ENCODE peak calls at places on chromosomes 4 and X, in four cellular contexts. One of them, this sample, is unnamed.

GRCh38 chr4:176042195-176042594 is 23.4 kb upstream of the WDR17 start:
- DNase-seq in pancreas: no peak
- DNase-seq in fibroblast of pulmonary artery: no peak
- DNase-seq in HCT116: no peak
- DNase-seq in this sample: no peak

GRCh38 chr4:143531368-143531767 is 17.9 kb downstream of the SMARCA5 start:
- DNase-seq in fibroblast of pulmonary artery: peak
- DNase-seq in HCT116: no peak
- DNase-seq in pancreas: no peak
- DNase-seq in this sample: no peak

GRCh38 chrX:95703696-95704095 is 980.9 kb upstream of the DIAPH2 start:
- DNase-seq in pancreas: no peak
- DNase-seq in fibroblast of pulmonary artery: peak
- DNase-seq in HCT116: no peak
- DNase-seq in this sample: no peak

GRCh38 chr4:109912706-109913621 is at the start of gene EGF:
- DNase-seq in fibroblast of pulmonary artery: peak
- DNase-seq in HCT116: no peak
- DNase-seq in pancreas: peak
- DNase-seq in this sample: peak

GRCh38 chr4:105989411-105990242 is 94.4 kb downstream of the NPNT start:
- DNase-seq in fibroblast of pulmonary artery: no peak
- DNase-seq in pancreas: no peak
- DNase-seq in HCT116: no peak
- DNase-seq in this sample: no peak

GRCh38 chr4:17718471-17718870 is 63.0 kb downstream of the FAM184B start:
- DNase-seq in fibroblast of pulmonary artery: no peak
- DNase-seq in HCT116: no peak
- DNase-seq in pancreas: no peak
- DNase-seq in this sample: no peak

GRCh38 chr4:152264106-152264505 is 271.8 kb downstream of the FBXW7 start:
- DNase-seq in pancreas: no peak
- DNase-seq in HCT116: no peak
- DNase-seq in fibroblast of pulmonary artery: no peak
- DNase-seq in this sample: no peak

GRCh38 chr4:163515198-163515597 is 20.7 kb downstream of the TMA16 start:
- DNase-seq in HCT116: no peak
- DNase-seq in fibroblast of pulmonary artery: no peak
- DNase-seq in pancreas: no peak
- DNase-seq in this sample: no peak

GRCh38 chr4:150952167-150952845 is 62.8 kb downstream of the LRBA start:
- DNase-seq in HCT116: no peak
- DNase-seq in pancreas: no peak
- DNase-seq in fibroblast of pulmonary artery: no peak
- DNase-seq in this sample: no peak

GRCh38 chr4:158020734-158021346 is 152.0 kb downstream of the GASK1B start:
- DNase-seq in pancreas: no peak
- DNase-seq in fibroblast of pulmonary artery: peak
- DNase-seq in HCT116: peak
- DNase-seq in this sample: peak

GRCh38 chr4:168150651-168151050 is 58.3 kb downstream of the ANXA10 start:
- DNase-seq in fibroblast of pulmonary artery: no peak
- DNase-seq in pancreas: no peak
- DNase-seq in HCT116: no peak
- DNase-seq in this sample: no peak

GRCh38 chrX:13790206-13791131 is 26.4 kb downstream of the GPM6B start:
- DNase-seq in fibroblast of pulmonary artery: no peak
- DNase-seq in pancreas: no peak
- DNase-seq in HCT116: no peak
- DNase-seq in this sample: no peak

GRCh38 chr4:63379750-63380522 is 1029.3 kb downstream of the TECRL start:
- DNase-seq in pancreas: peak
- DNase-seq in fibroblast of pulmonary artery: no peak
- DNase-seq in HCT116: no peak
- DNase-seq in this sample: no peak

GRCh38 chr4:122785099-122785498 is 41.5 kb upstream of the FGF2 start:
- DNase-seq in fibroblast of pulmonary artery: no peak
- DNase-seq in HCT116: no peak
- DNase-seq in pancreas: no peak
- DNase-seq in this sample: no peak

GRCh38 chr4:120211408-120212015 is 144.9 kb upstream of the MAD2L1 start:
- DNase-seq in fibroblast of pulmonary artery: no peak
- DNase-seq in HCT116: no peak
- DNase-seq in pancreas: no peak
- DNase-seq in this sample: no peak

GRCh38 chrX:1836683-1837082 is 221.8 kb downstream of the ASMT start:
- DNase-seq in fibroblast of pulmonary artery: no peak
- DNase-seq in HCT116: no peak
- DNase-seq in pancreas: no peak
- DNase-seq in this sample: no peak

GRCh38 chr4:52824603-52825310 is 37.4 kb upstream of the RASL11B start:
- DNase-seq in HCT116: no peak
- DNase-seq in fibroblast of pulmonary artery: peak
- DNase-seq in pancreas: no peak
- DNase-seq in this sample: peak

GRCh38 chr4:6451309-6451708 is 21.1 kb downstream of the PPP2R2C start:
- DNase-seq in HCT116: no peak
- DNase-seq in fibroblast of pulmonary artery: no peak
- DNase-seq in pancreas: no peak
- DNase-seq in this sample: no peak

GRCh38 chr4:18404642-18405041 is 383.1 kb upstream of the LCORL start:
- DNase-seq in fibroblast of pulmonary artery: no peak
- DNase-seq in pancreas: no peak
- DNase-seq in HCT116: no peak
- DNase-seq in this sample: no peak

GRCh38 chrX:140087865-140088264 is 122.5 kb upstream of the CXorf66 start:
- DNase-seq in pancreas: no peak
- DNase-seq in HCT116: no peak
- DNase-seq in fibroblast of pulmonary artery: no peak
- DNase-seq in this sample: no peak

GRCh38 chrX:140090800-140091275 is 125.5 kb upstream of the CXorf66 start:
- DNase-seq in HCT116: no peak
- DNase-seq in fibroblast of pulmonary artery: no peak
- DNase-seq in pancreas: no peak
- DNase-seq in this sample: no peak

GRCh38 chrX:140088438-140088837 is 123.1 kb upstream of the CXorf66 start:
- DNase-seq in fibroblast of pulmonary artery: no peak
- DNase-seq in HCT116: no peak
- DNase-seq in pancreas: no peak
- DNase-seq in this sample: no peak

GRCh38 chrX:140091276-140091886 is 126.1 kb upstream of the CXorf66 start:
- DNase-seq in HCT116: no peak
- DNase-seq in fibroblast of pulmonary artery: peak
- DNase-seq in pancreas: peak
- DNase-seq in this sample: no peak

GRCh38 chrX:140092121-140092520 is 126.8 kb upstream of the CXorf66 start:
- DNase-seq in fibroblast of pulmonary artery: no peak
- DNase-seq in HCT116: no peak
- DNase-seq in pancreas: no peak
- DNase-seq in this sample: no peak
- H3K4me3 ChIP-seq in fibroblast of pulmonary artery: no peak
- H3K4me3 ChIP-seq in HCT116: no peak
- H3K4me3 ChIP-seq in pancreas: no peak
- H3K4me3 ChIP-seq in this sample: no peak

GRCh38 chr4:116598980-116599789 is 486.2 kb downstream of the TRAM1L1 start:
- DNase-seq in fibroblast of pulmonary artery: no peak
- DNase-seq in pancreas: no peak
- DNase-seq in HCT116: no peak
- DNase-seq in this sample: no peak

GRCh38 chr4:116598155-116598979 is 487.0 kb downstream of the TRAM1L1 start:
- DNase-seq in HCT116: no peak
- DNase-seq in pancreas: no peak
- DNase-seq in fibroblast of pulmonary artery: no peak
- DNase-seq in this sample: no peak

GRCh38 chr4:116603096-116603495 is 482.3 kb downstream of the TRAM1L1 start:
- DNase-seq in HCT116: peak
- DNase-seq in fibroblast of pulmonary artery: no peak
- DNase-seq in pancreas: no peak
- DNase-seq in this sample: no peak

DNA sequence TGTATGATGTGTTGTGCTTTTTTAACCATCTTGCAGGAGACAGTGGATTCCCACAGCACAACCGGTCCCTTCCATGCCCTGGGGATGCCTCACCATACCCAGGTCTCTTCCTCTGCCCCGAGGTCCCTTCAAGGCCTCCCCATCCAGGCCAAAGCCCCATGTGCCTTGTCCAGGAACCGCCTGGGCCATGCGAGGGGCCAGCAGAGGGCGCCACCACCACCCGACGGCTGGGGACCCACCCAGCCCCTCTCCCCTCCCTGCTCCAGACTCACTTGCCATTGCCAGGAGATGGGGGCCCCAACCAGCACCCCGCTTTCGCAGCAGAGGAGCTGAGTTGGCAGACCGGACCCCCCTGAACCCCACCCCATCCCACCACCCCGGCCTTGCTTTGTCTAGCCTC is 485.5 kb downstream of the TRAM1L1 start:
- DNase-seq in HCT116: no peak
- DNase-seq in fibroblast of pulmonary artery: no peak
- DNase-seq in pancreas: no peak
- DNase-seq in this sample: no peak
- TF ChIP-seq CTCF in HCT116: peak
- TF ChIP-seq CTCF in fibroblast of pulmonary artery: no peak
- TF ChIP-seq CTCF in pancreas: no peak
- TF ChIP-seq CTCF in this sample: no peak

DNA sequence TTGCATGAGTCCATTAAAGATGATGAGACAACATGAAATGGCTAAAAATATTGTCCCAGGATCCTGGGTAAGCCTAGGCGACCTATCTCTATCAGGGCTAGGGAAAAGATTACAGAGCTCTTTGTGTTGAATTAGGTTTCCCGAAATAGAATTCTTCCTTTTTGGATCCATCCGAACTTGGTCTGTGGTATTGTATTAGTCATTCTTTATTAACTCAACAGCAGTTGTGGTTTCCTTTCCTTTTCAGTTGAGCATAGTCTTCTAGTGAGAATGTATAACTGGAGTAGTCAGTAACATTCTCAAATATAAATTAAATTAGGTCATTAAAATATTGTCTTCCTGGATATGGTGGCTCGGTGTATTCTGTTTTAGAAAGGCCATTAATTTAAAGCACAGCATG is 520.5 kb downstream of the NLGN4X start:
- DNase-seq in pancreas: no peak
- DNase-seq in HCT116: no peak
- DNase-seq in fibroblast of pulmonary artery: no peak
- DNase-seq in this sample: no peak
- H3K4me3 ChIP-seq in pancreas: no peak
- H3K4me3 ChIP-seq in HCT116: no peak
- H3K4me3 ChIP-seq in fibroblast of pulmonary artery: no peak
- H3K4me3 ChIP-seq in this sample: no peak

DNA sequence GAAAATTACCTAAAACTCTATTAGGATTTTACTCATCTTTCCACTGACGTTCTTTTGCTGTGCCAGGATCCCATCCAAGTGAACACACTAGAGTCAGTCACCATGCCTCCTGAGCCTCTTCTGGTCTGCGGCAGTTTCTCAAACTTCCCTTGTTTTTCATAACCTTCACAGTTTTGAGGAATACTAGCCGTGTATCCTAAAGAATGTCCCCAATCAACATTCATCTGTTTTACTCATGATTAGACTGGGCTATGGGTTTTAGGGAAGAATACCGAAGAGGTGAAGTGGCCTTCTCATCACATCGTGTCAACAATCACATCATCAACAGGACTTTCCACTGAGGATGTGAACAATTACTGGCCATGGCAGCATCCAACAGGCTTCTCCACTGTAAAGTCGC is 4.8 kb downstream of the LRP2BP start:
- DNase-seq in pancreas: no peak
- DNase-seq in fibroblast of pulmonary artery: no peak
- DNase-seq in HCT116: no peak
- DNase-seq in this sample: no peak
- TF ChIP-seq CTCF in pancreas: no peak
- TF ChIP-seq CTCF in fibroblast of pulmonary artery: no peak
- TF ChIP-seq CTCF in HCT116: no peak
- TF ChIP-seq CTCF in this sample: no peak

GRCh38 chr4:113434247-113434587 is 327.3 kb downstream of the CAMK2D start:
- DNase-seq in HCT116: no peak
- DNase-seq in pancreas: no peak
- DNase-seq in fibroblast of pulmonary artery: peak
- DNase-seq in this sample: no peak
- H3K4me3 ChIP-seq in HCT116: no peak
- H3K4me3 ChIP-seq in pancreas: no peak
- H3K4me3 ChIP-seq in fibroblast of pulmonary artery: no peak
- H3K4me3 ChIP-seq in this sample: no peak

GRCh38 chrX:29090811-29091210 is 503.6 kb downstream of the IL1RAPL1 start:
- DNase-seq in pancreas: no peak
- DNase-seq in HCT116: no peak
- DNase-seq in fibroblast of pulmonary artery: peak
- DNase-seq in this sample: no peak
- TF ChIP-seq CTCF in pancreas: no peak
- TF ChIP-seq CTCF in HCT116: peak
- TF ChIP-seq CTCF in fibroblast of pulmonary artery: peak
- TF ChIP-seq CTCF in this sample: peak

DNA sequence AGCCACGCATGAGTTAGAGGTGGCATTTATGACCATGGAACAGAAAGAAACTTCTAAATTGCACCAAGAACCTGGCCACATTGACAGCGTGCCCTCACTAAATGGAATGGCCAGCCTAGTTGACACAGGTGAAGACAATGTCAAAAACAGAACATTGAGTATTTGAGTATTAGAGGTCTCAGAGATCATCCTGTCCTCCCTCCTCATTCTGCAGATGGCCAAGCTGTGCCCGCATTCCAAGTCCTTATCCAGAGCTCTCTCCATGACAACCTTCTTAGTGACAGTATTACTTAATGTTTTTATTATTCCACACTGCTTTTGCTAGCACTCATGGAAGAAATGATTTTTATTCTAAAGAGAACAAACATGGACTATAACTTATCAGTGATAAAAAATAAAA is 9.9 kb upstream of the CCDC110 start:
- DNase-seq in pancreas: no peak
- DNase-seq in fibroblast of pulmonary artery: no peak
- DNase-seq in HCT116: no peak
- DNase-seq in this sample: no peak
- H3K4me3 ChIP-seq in pancreas: no peak
- H3K4me3 ChIP-seq in fibroblast of pulmonary artery: no peak
- H3K4me3 ChIP-seq in HCT116: no peak
- H3K4me3 ChIP-seq in this sample: no peak

GRCh38 chr4:180947421-180947820 is 1295.8 kb upstream of the TENM3 start:
- DNase-seq in HCT116: peak
- DNase-seq in fibroblast of pulmonary artery: peak
- DNase-seq in pancreas: no peak
- DNase-seq in this sample: no peak
- TF ChIP-seq CTCF in HCT116: peak
- TF ChIP-seq CTCF in fibroblast of pulmonary artery: no peak
- TF ChIP-seq CTCF in pancreas: no peak
- TF ChIP-seq CTCF in this sample: peak

GRCh38 chrX:65406532-65406931 is 128.1 kb downstream of the LAS1L start:
- DNase-seq in pancreas: no peak
- DNase-seq in HCT116: no peak
- DNase-seq in fibroblast of pulmonary artery: no peak
- DNase-seq in this sample: no peak

DNA sequence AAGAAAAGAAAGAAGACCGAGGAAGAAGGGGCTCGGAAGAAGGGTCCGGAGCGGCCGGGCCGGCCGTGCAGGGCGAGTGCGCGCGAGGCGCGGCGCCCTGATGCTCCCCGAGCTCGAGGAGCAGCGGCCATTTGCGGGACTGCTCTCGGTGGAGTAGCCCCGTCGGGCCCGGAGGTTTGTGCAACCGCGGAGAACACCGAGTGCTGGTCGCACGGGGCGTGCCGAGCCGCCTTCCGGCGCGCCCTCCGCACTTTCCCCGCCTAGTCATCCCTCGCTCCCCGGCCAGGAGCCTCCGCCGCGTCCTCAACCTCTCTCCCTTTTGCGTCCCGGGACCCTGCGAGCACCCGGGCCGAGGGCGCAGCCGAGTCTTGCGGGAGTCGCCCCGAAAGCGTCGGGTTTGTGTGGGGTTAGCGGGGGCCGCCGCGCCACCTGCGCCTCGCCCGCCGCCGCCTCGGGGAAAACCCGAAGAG is 127.4 kb downstream of the LAS1L start:
- DNase-seq in HCT116: no peak
- DNase-seq in fibroblast of pulmonary artery: no peak
- DNase-seq in pancreas: peak
- DNase-seq in this sample: no peak
- H3K4me3 ChIP-seq in HCT116: no peak
- H3K4me3 ChIP-seq in fibroblast of pulmonary artery: no peak
- H3K4me3 ChIP-seq in pancreas: no peak
- H3K4me3 ChIP-seq in this sample: no peak